ENCODE peak calls at places on chromosomes 13 and 19, in nine cellular contexts. One of them, this sample, is unnamed.

GRCh38 chr13:34258646-34259386 is 440.9 kb downstream of the RFC3 start:
- DNase-seq in H54: no peak
- DNase-seq in endothelial cell of umbilical vein: no peak
- DNase-seq in lower leg skin: no peak
- DNase-seq in upper lobe of left lung: no peak
- DNase-seq in adrenal gland: no peak
- DNase-seq in Peyer's patch: no peak
- DNase-seq in body of pancreas: no peak
- DNase-seq in A549: no peak
- DNase-seq in this sample: no peak

GRCh38 chr13:60074397-60074796 is 89.3 kb downstream of the DIAPH3 start:
- DNase-seq in body of pancreas: no peak
- DNase-seq in H54: no peak
- DNase-seq in adrenal gland: no peak
- DNase-seq in upper lobe of left lung: no peak
- DNase-seq in A549: no peak
- DNase-seq in lower leg skin: no peak
- DNase-seq in endothelial cell of umbilical vein: no peak
- DNase-seq in Peyer's patch: no peak
- DNase-seq in this sample: no peak

GRCh38 chr13:90375851-90376250 is 971.6 kb upstream of the MIR17HG start:
- DNase-seq in upper lobe of left lung: no peak
- DNase-seq in adrenal gland: no peak
- DNase-seq in Peyer's patch: no peak
- DNase-seq in endothelial cell of umbilical vein: no peak
- DNase-seq in lower leg skin: no peak
- DNase-seq in H54: no peak
- DNase-seq in A549: no peak
- DNase-seq in body of pancreas: no peak
- DNase-seq in this sample: no peak

GRCh38 chr19:47701717-47702552 is 11.3 kb upstream of the EHD2 start:
- DNase-seq in A549: no peak
- DNase-seq in lower leg skin: no peak
- DNase-seq in upper lobe of left lung: no peak
- DNase-seq in body of pancreas: no peak
- DNase-seq in endothelial cell of umbilical vein: no peak
- DNase-seq in H54: no peak
- DNase-seq in adrenal gland: no peak
- DNase-seq in Peyer's patch: no peak
- DNase-seq in this sample: no peak

GRCh38 chr19:17703823-17704463 is 15.3 kb upstream of the MAP1S start:
- DNase-seq in lower leg skin: no peak
- DNase-seq in endothelial cell of umbilical vein: peak
- DNase-seq in adrenal gland: peak
- DNase-seq in body of pancreas: peak
- DNase-seq in Peyer's patch: peak
- DNase-seq in H54: no peak
- DNase-seq in upper lobe of left lung: peak
- DNase-seq in A549: no peak
- DNase-seq in this sample: peak

GRCh38 chr13:112874751-112875300 is 94.2 kb upstream of the MCF2L start:
- DNase-seq in A549: no peak
- DNase-seq in body of pancreas: no peak
- DNase-seq in adrenal gland: no peak
- DNase-seq in Peyer's patch: peak
- DNase-seq in lower leg skin: no peak
- DNase-seq in upper lobe of left lung: no peak
- DNase-seq in endothelial cell of umbilical vein: no peak
- DNase-seq in H54: no peak
- DNase-seq in this sample: no peak

GRCh38 chr13:105914637-105915036 is 620.8 kb downstream of the EFNB2 start:
- DNase-seq in endothelial cell of umbilical vein: no peak
- DNase-seq in adrenal gland: no peak
- DNase-seq in H54: no peak
- DNase-seq in lower leg skin: no peak
- DNase-seq in Peyer's patch: no peak
- DNase-seq in A549: no peak
- DNase-seq in body of pancreas: no peak
- DNase-seq in upper lobe of left lung: no peak
- DNase-seq in this sample: no peak

GRCh38 chr13:64697226-64697625 is 2532.9 kb downstream of the PCDH9 start:
- DNase-seq in lower leg skin: no peak
- DNase-seq in adrenal gland: no peak
- DNase-seq in H54: no peak
- DNase-seq in body of pancreas: no peak
- DNase-seq in Peyer's patch: no peak
- DNase-seq in upper lobe of left lung: no peak
- DNase-seq in A549: no peak
- DNase-seq in endothelial cell of umbilical vein: peak
- DNase-seq in this sample: no peak

DNA sequence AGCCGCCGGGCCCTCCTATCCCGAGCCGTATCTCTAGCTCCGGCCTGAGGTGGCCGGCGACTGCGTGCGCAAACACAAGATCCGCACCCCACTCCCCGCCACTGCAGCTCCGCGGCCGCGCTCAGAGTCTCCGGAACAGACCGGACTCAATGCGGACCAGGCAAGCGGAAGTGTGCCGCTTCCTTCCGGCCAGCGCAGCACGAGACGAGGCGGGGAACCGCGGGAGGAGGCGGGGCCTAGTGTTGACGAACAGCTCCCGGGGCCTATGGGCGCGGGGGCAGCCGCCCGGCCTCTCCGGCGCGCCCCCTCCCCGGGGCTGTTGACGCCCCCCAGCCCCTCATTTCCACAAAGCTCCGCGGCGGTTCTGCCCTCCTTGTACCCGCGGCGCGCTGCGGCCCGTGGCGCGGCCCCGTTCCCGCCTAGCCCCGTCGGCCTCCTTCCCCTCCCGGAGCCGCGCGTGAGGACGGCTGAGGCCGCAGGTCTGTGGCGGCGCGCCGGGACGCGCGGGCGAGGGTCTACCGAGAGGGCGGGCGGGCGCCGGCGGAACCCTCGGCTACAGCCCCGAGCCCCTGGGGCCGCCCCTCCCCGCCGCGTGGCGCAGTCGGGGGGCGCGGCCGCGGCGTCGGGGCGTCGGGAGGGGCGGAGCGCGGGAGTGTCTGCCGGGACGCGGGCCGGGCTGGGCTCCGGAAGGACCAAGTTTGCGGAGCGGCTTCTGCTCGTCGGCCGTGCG is at the start of gene DPY19L3:
- DNase-seq in endothelial cell of umbilical vein: peak
- DNase-seq in upper lobe of left lung: peak
- DNase-seq in adrenal gland: peak
- DNase-seq in H54: peak
- DNase-seq in Peyer's patch: peak
- DNase-seq in lower leg skin: peak
- DNase-seq in body of pancreas: peak
- DNase-seq in A549: peak
- DNase-seq in this sample: peak
- TF ChIP-seq POLR2A in endothelial cell of umbilical vein: peak
- TF ChIP-seq POLR2A in upper lobe of left lung: peak
- TF ChIP-seq POLR2A in adrenal gland: peak
- TF ChIP-seq POLR2A in H54: peak
- TF ChIP-seq POLR2A in Peyer's patch: peak
- TF ChIP-seq POLR2A in lower leg skin: no peak
- TF ChIP-seq POLR2A in body of pancreas: peak
- TF ChIP-seq POLR2A in A549: peak
- TF ChIP-seq POLR2A in this sample: peak

GRCh38 chr19:10653482-10653731 is 739 bp upstream of the ILF3 start:
- DNase-seq in Peyer's patch: no peak
- DNase-seq in endothelial cell of umbilical vein: no peak
- DNase-seq in upper lobe of left lung: no peak
- DNase-seq in adrenal gland: no peak
- DNase-seq in lower leg skin: no peak
- DNase-seq in H54: no peak
- DNase-seq in A549: no peak
- DNase-seq in body of pancreas: no peak
- DNase-seq in this sample: no peak

GRCh38 chr19:10655457-10656312 is 1.5 kb downstream of the ILF3 start:
- DNase-seq in Peyer's patch: no peak
- DNase-seq in body of pancreas: peak
- DNase-seq in H54: no peak
- DNase-seq in adrenal gland: peak
- DNase-seq in endothelial cell of umbilical vein: peak
- DNase-seq in upper lobe of left lung: no peak
- DNase-seq in A549: no peak
- DNase-seq in lower leg skin: no peak
- DNase-seq in this sample: peak

GRCh38 chr19:10654610-10655456 is 687 bp downstream of the ILF3 start:
- DNase-seq in H54: peak
- DNase-seq in upper lobe of left lung: no peak
- DNase-seq in endothelial cell of umbilical vein: peak
- DNase-seq in Peyer's patch: peak
- DNase-seq in A549: peak
- DNase-seq in lower leg skin: peak
- DNase-seq in body of pancreas: peak
- DNase-seq in adrenal gland: peak
- DNase-seq in this sample: peak

GRCh38 chr19:10651821-10652220 is 2.3 kb upstream of the ILF3 start:
- DNase-seq in adrenal gland: no peak
- DNase-seq in body of pancreas: no peak
- DNase-seq in A549: no peak
- DNase-seq in Peyer's patch: no peak
- DNase-seq in endothelial cell of umbilical vein: no peak
- DNase-seq in lower leg skin: no peak
- DNase-seq in H54: no peak
- DNase-seq in upper lobe of left lung: no peak
- DNase-seq in this sample: no peak

DNA sequence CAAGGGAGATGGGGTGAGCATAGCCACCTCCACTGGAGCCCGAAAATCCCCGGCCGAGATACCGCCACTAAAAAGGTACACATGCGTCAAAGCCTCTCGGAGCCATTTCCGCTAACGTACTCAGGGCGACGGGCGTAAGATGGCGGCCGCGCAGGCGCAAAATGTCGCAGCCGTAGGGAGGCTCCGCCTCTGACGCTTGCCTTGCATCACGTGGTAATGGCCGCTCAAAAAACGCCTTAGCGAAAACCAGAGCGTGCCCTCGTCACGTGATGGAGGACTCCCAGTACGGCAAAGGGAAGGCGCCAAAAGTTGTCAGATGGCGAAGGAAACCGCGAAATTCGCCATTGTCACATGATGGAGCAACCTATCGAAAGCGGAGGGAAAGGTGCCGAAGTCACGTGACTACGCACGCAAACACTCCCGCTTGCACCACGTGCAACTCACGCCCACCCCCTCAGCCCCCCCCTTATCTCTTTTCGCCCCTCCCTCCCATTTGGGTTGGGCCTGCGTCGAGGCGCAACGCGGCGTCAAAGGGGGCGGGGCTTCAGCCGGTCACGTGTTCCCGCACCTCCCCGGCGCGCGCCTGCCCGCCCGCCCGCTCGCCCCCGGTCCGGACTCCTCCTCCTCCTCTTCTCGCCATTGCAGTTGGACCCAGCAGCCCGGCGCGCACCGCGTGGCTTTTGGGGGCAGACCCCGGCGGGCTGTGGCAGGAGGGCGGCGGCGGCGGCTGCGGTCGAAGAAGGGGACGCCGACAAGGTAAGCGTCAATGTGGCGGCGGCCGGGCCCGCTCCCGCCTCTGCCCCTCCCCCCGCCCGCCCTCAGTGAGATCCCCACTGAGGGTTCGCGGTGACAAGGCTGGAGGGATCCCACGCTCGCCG is at the start of gene ILF3:
- DNase-seq in body of pancreas: peak
- DNase-seq in A549: peak
- DNase-seq in H54: peak
- DNase-seq in lower leg skin: peak
- DNase-seq in endothelial cell of umbilical vein: peak
- DNase-seq in Peyer's patch: peak
- DNase-seq in upper lobe of left lung: peak
- DNase-seq in adrenal gland: peak
- DNase-seq in this sample: peak
- TF ChIP-seq POLR2A in body of pancreas: peak
- TF ChIP-seq POLR2A in A549: peak
- TF ChIP-seq POLR2A in H54: peak
- TF ChIP-seq POLR2A in lower leg skin: no peak
- TF ChIP-seq POLR2A in endothelial cell of umbilical vein: peak
- TF ChIP-seq POLR2A in Peyer's patch: peak
- TF ChIP-seq POLR2A in upper lobe of left lung: peak
- TF ChIP-seq POLR2A in adrenal gland: peak
- TF ChIP-seq POLR2A in this sample: peak

GRCh38 chr19:45003485-45003884 is 2.2 kb downstream of the RELB start:
- DNase-seq in upper lobe of left lung: no peak
- DNase-seq in lower leg skin: no peak
- DNase-seq in body of pancreas: no peak
- DNase-seq in A549: no peak
- DNase-seq in adrenal gland: no peak
- DNase-seq in Peyer's patch: no peak
- DNase-seq in H54: no peak
- DNase-seq in endothelial cell of umbilical vein: no peak
- DNase-seq in this sample: no peak
- TF ChIP-seq POLR2A in upper lobe of left lung: no peak
- TF ChIP-seq POLR2A in lower leg skin: no peak
- TF ChIP-seq POLR2A in body of pancreas: no peak
- TF ChIP-seq POLR2A in A549: no peak
- TF ChIP-seq POLR2A in adrenal gland: no peak
- TF ChIP-seq POLR2A in Peyer's patch: no peak
- TF ChIP-seq POLR2A in H54: no peak
- TF ChIP-seq POLR2A in endothelial cell of umbilical vein: no peak
- TF ChIP-seq POLR2A in this sample: no peak

GRCh38 chr19:52897149-52897935 is at the start of gene ZNF320:
- DNase-seq in lower leg skin: peak
- DNase-seq in A549: no peak
- DNase-seq in Peyer's patch: peak
- DNase-seq in endothelial cell of umbilical vein: peak
- DNase-seq in upper lobe of left lung: peak
- DNase-seq in body of pancreas: peak
- DNase-seq in adrenal gland: peak
- DNase-seq in H54: peak
- DNase-seq in this sample: peak
- TF ChIP-seq POLR2A in lower leg skin: no peak
- TF ChIP-seq POLR2A in A549: no peak
- TF ChIP-seq POLR2A in Peyer's patch: peak
- TF ChIP-seq POLR2A in endothelial cell of umbilical vein: peak
- TF ChIP-seq POLR2A in upper lobe of left lung: peak
- TF ChIP-seq POLR2A in body of pancreas: peak
- TF ChIP-seq POLR2A in adrenal gland: peak
- TF ChIP-seq POLR2A in H54: peak
- TF ChIP-seq POLR2A in this sample: peak

This sample was measured in erythroblast.